ENCODE peak calls at places on chromosomes 1 and 21, in nine cellular contexts. D is left ventricle myocardium inferior, S is AG04450, O is cardiac muscle cell, N is Calu3, H is right lobe of liver, Y is fibroblast of the aortic adventitia, F is GM23338, T is dorsolateral prefrontal cortex. X is an unnamed sample.

GRCh38 chr1:185439727-185440415 is 122.8 kb upstream of the IVNS1ABP start:
- DNase-seq in D (no peak), S (peak; percentile 15), O (peak; percentile 40), N (peak; percentile 61), H (no peak), Y (peak; percentile 71), F (no peak), T (no peak), X (peak; percentile 44)

GRCh38 chr1:15584489-15585363 is at the start of gene AGMAT:
- DNase-seq in D (peak; percentile 19), S (no peak), O (peak; percentile 45), N (peak; percentile 61), H (peak; percentile 85), Y (no peak), F (peak; percentile 95), T (no peak), X (peak; percentile 87)

GRCh38 chr1:178374016-178374415 is 122.7 kb downstream of the CLEC20A start:
- DNase-seq in D (no peak), S (no peak), O (no peak), N (no peak), H (no peak), Y (no peak), F (no peak), T (no peak), X (no peak)

GRCh38 chr1:210696709-210697108 is 368.0 kb downstream of the HHAT start:
- DNase-seq in D (no peak), S (no peak), O (no peak), N (no peak), H (no peak), Y (no peak), F (no peak), T (no peak), X (peak; percentile 67)

GRCh38 chr21:29526545-29526944 is 227.8 kb downstream of the BACH1 start:
- DNase-seq in D (no peak), S (no peak), O (no peak), N (no peak), H (no peak), Y (no peak), F (no peak), T (no peak), X (no peak)

GRCh38 chr1:150579955-150580642 is 689 bp upstream of the MCL1 start:
- DNase-seq in D (no peak), S (no peak), O (no peak), N (no peak), H (no peak), Y (no peak), F (no peak), T (no peak), X (no peak)

GRCh38 chr1:2826316-2826715 is 24.8 kb upstream of the TTC34 start:
- DNase-seq in D (no peak), S (no peak), O (no peak), N (no peak), H (peak; percentile 43), Y (no peak), F (no peak), T (no peak), X (no peak)

GRCh38 chr1:62064831-62065230 is 129.8 kb upstream of the L1TD1 start:
- DNase-seq in D (no peak), S (no peak), O (no peak), N (no peak), H (no peak), Y (no peak), F (no peak), T (no peak), X (no peak)

GRCh38 chr1:179143332-179143731 is 61.5 kb downstream of the TOR3A start:
- DNase-seq in D (no peak), S (peak; percentile 74), O (peak; percentile 92), N (no peak), H (no peak), Y (peak; percentile 97), F (no peak), T (no peak), X (no peak)

GRCh38 chr1:119453021-119453420 is 38.1 kb downstream of the HSD3B2 start:
- DNase-seq in D (no peak), S (no peak), O (peak; percentile 72), N (no peak), H (peak; percentile 61), Y (peak; percentile 79), F (no peak), T (no peak), X (no peak)

GRCh38 chr1:21537511-21537931 is 28.3 kb downstream of the ALPL start:
- DNase-seq in D (peak; percentile 73), S (no peak), O (no peak), N (no peak), H (peak; percentile 93), Y (no peak), F (peak; percentile 51), T (no peak), X (no peak)

GRCh38 chr1:167815650-167816049 is 93.9 kb downstream of the MPZL1 start:
- DNase-seq in D (no peak), S (no peak), O (no peak), N (no peak), H (no peak), Y (no peak), F (no peak), T (no peak), X (no peak)

GRCh38 chr1:108600504-108600903 is 40.6 kb downstream of the EEIG2 start:
- DNase-seq in D (no peak), S (no peak), O (no peak), N (no peak), H (no peak), Y (no peak), F (no peak), T (no peak), X (no peak)

GRCh38 chr1:155010211-155010918 is 7.8 kb downstream of the ZBTB7B start:
- DNase-seq in D (no peak), S (no peak), O (no peak), N (no peak), H (no peak), Y (no peak), F (no peak), T (no peak), X (no peak)

GRCh38 chr1:227805606-227806197 is 9.8 kb upstream of the PRSS38 start:
- DNase-seq in D (no peak), S (peak; percentile 56), O (peak; percentile 49), N (no peak), H (no peak), Y (peak; percentile 96), F (no peak), T (no peak), X (no peak)

GRCh38 chr1:94119796-94120590 is 955 bp downstream of the ABCA4 start:
- DNase-seq in D (no peak), S (no peak), O (peak; percentile 61), N (no peak), H (no peak), Y (no peak), F (no peak), T (no peak), X (peak; percentile 2)

GRCh38 chr21:16124397-16125130 is 394.8 kb downstream of the USP25 start:
- DNase-seq in D (no peak), S (peak; percentile 51), O (peak; percentile 91), N (no peak), H (no peak), Y (peak; percentile 94), F (peak; percentile 15), T (no peak), X (no peak)

GRCh38 chr1:235259133-235259778 is 68.7 kb downstream of the ARID4B start:
- DNase-seq in D (no peak), S (no peak), O (no peak), N (no peak), H (no peak), Y (no peak), F (no peak), T (no peak), X (no peak)

GRCh38 chr1:54768093-54768492 is 3.8 kb upstream of the PARS2 start:
- DNase-seq in D (no peak), S (no peak), O (peak; percentile 12), N (peak; percentile 17), H (no peak), Y (peak; percentile 26), F (no peak), T (peak; percentile 27), X (no peak)
- TF ChIP-seq CTCF in D (no peak), S (peak; percentile 22), O (peak; percentile 7), N (no peak), H (peak; percentile 15), Y (no peak), F (peak; percentile 22), T (no peak), X (no peak)

DNA sequence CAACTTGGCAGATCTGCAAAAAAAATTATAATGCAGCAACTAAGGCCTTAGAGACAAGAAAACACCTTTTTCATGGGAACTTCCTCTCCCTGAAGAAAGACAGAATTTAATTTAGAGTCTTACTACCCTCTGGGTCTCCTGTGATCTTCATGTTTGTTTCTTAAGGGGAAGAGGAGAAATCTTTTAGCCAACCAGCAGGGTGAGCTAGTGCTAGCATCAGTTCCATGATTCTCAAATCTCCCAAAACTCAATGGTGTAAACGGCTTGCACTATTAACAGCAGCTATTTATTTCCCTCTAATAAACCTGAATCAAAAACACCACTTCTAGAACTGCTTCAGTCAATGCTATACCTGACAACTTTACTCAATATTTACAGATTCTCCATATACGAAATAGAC is 3.8 kb downstream of the ZNF644 start:
- DNase-seq in D (no peak), S (no peak), O (peak; percentile 38), N (no peak), H (no peak), Y (peak; percentile 32), F (peak; percentile 57), T (no peak), X (no peak)
- TF ChIP-seq CTCF in D (peak; percentile 36), S (peak; percentile 44), O (peak; percentile 46), N (no peak), H (peak; percentile 15), Y (peak; percentile 50), F (peak; percentile 55), T (peak; percentile 61), X (no peak)

GRCh38 chr1:8878448-8879347 is at the start of gene ENO1:
- DNase-seq in D (peak; percentile 98), S (peak; percentile 96), O (peak; percentile 99), N (peak; percentile 96), H (peak; percentile 99), Y (peak; percentile 98), F (peak; percentile 96), T (peak; percentile 99), X (peak; percentile 98)

GRCh38 chr1:8880068-8880676 is 1.7 kb upstream of the ENO1 start:
- DNase-seq in D (no peak), S (peak; percentile 78), O (peak; percentile 97), N (peak; percentile 45), H (peak; percentile 74), Y (peak; percentile 100), F (peak; percentile 66), T (peak; percentile 44), X (peak; percentile 65)

GRCh38 chr1:8876099-8876496 is 2.4 kb downstream of the ENO1 start:
- DNase-seq in D (no peak), S (no peak), O (no peak), N (no peak), H (no peak), Y (no peak), F (no peak), T (no peak), X (no peak)

GRCh38 chr1:8883510-8883909 is 5.0 kb upstream of the ENO1 start:
- DNase-seq in D (no peak), S (no peak), O (no peak), N (no peak), H (no peak), Y (no peak), F (no peak), T (no peak), X (no peak)

GRCh38 chr1:8879348-8880067 is 1.0 kb upstream of the ENO1 start:
- DNase-seq in D (peak; percentile 69), S (no peak), O (no peak), N (no peak), H (no peak), Y (no peak), F (no peak), T (peak; percentile 66), X (no peak)
- TF ChIP-seq CTCF in D (no peak), S (peak; percentile 13), O (peak; percentile 33), N (no peak), H (no peak), Y (no peak), F (peak; percentile 25), T (peak; percentile 24), X (no peak)

GRCh38 chr1:17909634-17910033 is 154.5 kb downstream of the ACTL8 start:
- DNase-seq in D (no peak), S (no peak), O (peak; percentile 49), N (no peak), H (no peak), Y (peak; percentile 30), F (peak; percentile 80), T (no peak), X (no peak)
- TF ChIP-seq CTCF in D (peak; percentile 54), S (peak; percentile 40), O (peak; percentile 56), N (no peak), H (no peak), Y (peak; percentile 45), F (peak; percentile 70), T (no peak), X (peak; percentile 3)